ENCODE peak calls at places on chromosomes 11 and 22, in ten cellular contexts. H is AG10803, A is activated B cell treated with CpG ODN at 0.5 μM for 24 hours, L is lower leg skin, Q is A549, U is NB4, G is astrocyte of the cerebellum, K is uterus, W is right lobe of liver, J is GM12865. D is an unnamed sample.

GRCh38 chr11:28910926-28911325 is 802.7 kb downstream of the METTL15 start:
- DNase-seq in H (peak), A (no peak), W (no peak), K (no peak), L (no peak), J (no peak), Q (no peak), G (no peak), U (no peak), D (no peak)

GRCh38 chr11:59787255-59787588 is 23.4 kb downstream of the MRPL16 start:
- DNase-seq in W (no peak), J (no peak), G (no peak), U (no peak), L (no peak), A (no peak), H (no peak), K (no peak), Q (no peak), D (no peak)

GRCh38 chr22:22902247-22902962 is 14.8 kb downstream of the IGLL5 start:
- DNase-seq in W (no peak), H (no peak), G (no peak), L (no peak), U (no peak), Q (no peak), J (no peak), A (no peak), K (no peak), D (no peak)

GRCh38 chr11:19355601-19356000 is 114.9 kb upstream of the E2F8 start:
- DNase-seq in L (no peak), U (no peak), J (no peak), G (no peak), Q (no peak), W (no peak), K (no peak), A (no peak), H (no peak), D (no peak)

GRCh38 chr11:22763166-22763565 is 66.4 kb downstream of the SVIP start:
- DNase-seq in G (no peak), K (no peak), J (no peak), U (no peak), Q (no peak), H (no peak), L (no peak), W (no peak), A (no peak), D (no peak)

GRCh38 chr11:125593113-125593761 is 585 bp downstream of the STT3A start:
- DNase-seq in H (peak), U (no peak), W (no peak), A (no peak), G (no peak), K (no peak), J (peak), Q (peak), L (no peak), D (no peak)

GRCh38 chr11:128692750-128693578 is 908 bp upstream of the FLI1 start:
- DNase-seq in W (peak), J (peak), A (peak), K (no peak), L (no peak), H (peak), G (no peak), Q (no peak), U (peak), D (no peak)

GRCh38 chr22:23849009-23850006 is 8.4 kb upstream of the SLC2A11 start:
- DNase-seq in H (peak), A (peak), K (peak), L (peak), J (peak), G (no peak), Q (peak), W (peak), U (peak), D (peak)

GRCh38 chr11:80103149-80103859 is 662.5 kb upstream of the TENM4 start:
- DNase-seq in J (no peak), L (no peak), W (no peak), Q (no peak), H (peak), G (peak), U (no peak), A (no peak), K (no peak), D (no peak)

GRCh38 chr22:32985899-32986772 is 72.0 kb downstream of the SYN3 start:
- DNase-seq in L (peak), A (no peak), U (peak), K (peak), W (peak), Q (peak), H (peak), G (peak), J (peak), D (peak)

GRCh38 chr11:63961608-63962412 is 12.6 kb upstream of the COX8A start:
- DNase-seq in Q (no peak), U (peak), W (no peak), H (peak), A (no peak), L (peak), K (no peak), G (no peak), J (no peak), D (no peak)

DNA sequence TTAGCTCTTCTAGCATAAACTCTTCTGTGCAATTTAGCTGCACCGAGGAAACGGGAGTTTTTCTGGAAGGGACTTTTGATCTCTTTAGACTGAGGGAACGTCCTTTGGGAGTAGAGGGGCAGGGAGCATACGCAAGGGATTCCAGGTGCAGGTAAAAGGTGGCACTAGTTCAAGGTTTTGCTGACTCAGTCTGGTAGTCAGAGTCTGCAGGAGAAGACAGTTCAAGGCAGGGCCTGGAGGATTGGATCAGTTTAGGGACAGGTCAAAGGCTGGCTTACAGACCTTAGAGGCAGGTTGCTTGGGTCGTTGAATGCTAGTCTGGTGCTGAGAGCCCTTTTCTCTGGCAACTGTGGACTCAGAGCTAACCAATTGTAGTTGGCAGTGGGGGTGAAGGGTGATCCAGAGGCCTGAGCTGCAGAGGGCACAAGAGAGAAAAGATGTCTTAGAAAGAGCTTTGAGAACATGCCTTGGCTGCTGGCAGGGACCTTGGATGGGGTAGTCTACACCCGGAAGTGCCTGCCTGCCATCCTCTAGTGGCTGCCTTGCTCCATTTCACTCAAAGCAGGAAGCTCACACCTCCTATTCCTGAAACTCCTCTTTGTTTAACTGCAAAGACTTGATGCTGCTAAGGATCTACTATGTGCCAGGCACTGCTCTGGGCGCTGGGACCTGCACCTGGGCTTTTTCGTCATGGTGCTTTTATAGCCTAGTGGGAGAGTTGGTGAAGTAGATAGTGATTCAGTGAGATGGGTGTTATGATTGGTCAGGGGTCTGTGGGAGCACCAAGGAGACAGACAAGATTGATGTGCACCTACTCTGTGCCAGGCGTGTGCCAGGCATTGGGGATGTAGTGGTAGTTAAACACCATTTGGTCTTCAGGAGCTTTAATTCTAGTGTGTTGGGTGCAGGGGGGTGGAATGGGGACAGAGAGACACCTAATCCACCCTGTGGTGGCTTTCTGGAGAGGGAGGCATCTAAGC is 17.1 kb downstream of the MIAT start:
- DNase-seq in L (no peak), H (no peak), K (no peak), A (no peak), W (no peak), J (peak), U (no peak), Q (no peak), G (no peak), D (no peak)
- TF ChIP-seq CTCF in L (no peak), H (no peak), K (no peak), A (no peak), W (no peak), J (peak), U (no peak), Q (no peak), G (no peak), D (no peak)

DNA sequence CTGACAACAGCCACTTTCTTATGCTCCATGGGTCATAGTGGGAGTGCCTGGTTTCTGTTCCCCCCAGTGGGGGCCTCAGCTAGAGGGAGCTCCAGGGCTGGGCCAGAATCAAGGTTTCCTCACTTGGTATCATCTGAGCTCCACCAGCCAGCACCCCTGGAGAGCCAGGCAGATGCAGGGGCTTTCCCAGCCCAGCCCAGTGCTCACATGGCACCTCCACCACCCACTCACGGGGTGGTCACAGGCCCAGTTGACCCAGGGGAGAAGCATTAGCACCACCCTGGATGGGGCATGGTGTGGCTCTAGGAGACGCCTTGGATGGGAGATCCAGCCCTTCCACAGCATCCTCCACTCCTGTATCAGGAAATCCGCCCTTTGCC is 24.1 kb upstream of the WNT7B start:
- DNase-seq in H (no peak), L (no peak), W (no peak), Q (no peak), A (no peak), J (no peak), G (no peak), K (no peak), U (peak), D (no peak)
- TF ChIP-seq CTCF in H (peak), L (no peak), W (no peak), Q (no peak), A (no peak), J (no peak), G (peak), K (no peak), U (peak), D (no peak)

GRCh38 chr11:9606799-9607510 is 33.5 kb downstream of the WEE1 start:
- DNase-seq in L (no peak), K (no peak), W (no peak), U (no peak), Q (no peak), A (no peak), H (no peak), J (no peak), G (no peak), D (no peak)
- TF ChIP-seq CTCF in L (no peak), K (no peak), W (no peak), U (no peak), Q (peak), A (no peak), H (no peak), J (no peak), G (no peak), D (no peak)

GRCh38 chr22:50246242-50247175 is 1.7 kb upstream of the TUBGCP6 start:
- DNase-seq in H (no peak), K (no peak), A (no peak), G (no peak), Q (peak), U (no peak), L (no peak), J (no peak), W (no peak), D (no peak)
- TF ChIP-seq CTCF in H (peak), K (no peak), A (no peak), G (no peak), Q (no peak), U (no peak), L (no peak), J (no peak), W (no peak), D (no peak)

GRCh38 chr22:49951678-49951985 is 8.9 kb upstream of the PIM3 start:
- DNase-seq in W (no peak), H (no peak), L (no peak), J (no peak), U (no peak), A (no peak), Q (no peak), G (no peak), K (no peak), D (no peak)
- TF ChIP-seq CTCF in W (no peak), H (no peak), L (no peak), J (no peak), U (no peak), A (no peak), Q (no peak), G (no peak), K (no peak), D (no peak)

GRCh38 chr11:102451041-102451692 is 1.4 kb downstream of the TMEM123 start:
- DNase-seq in K (no peak), Q (no peak), H (no peak), J (no peak), U (no peak), A (no peak), G (no peak), L (no peak), W (no peak), D (no peak)

GRCh38 chr11:102452461-102453285 is at the start of gene TMEM123:
- DNase-seq in K (peak), Q (peak), L (peak), W (peak), J (peak), G (no peak), U (peak), A (peak), H (peak), D (peak)

GRCh38 chr11:102449651-102450570 is 2.7 kb downstream of the TMEM123 start:
- DNase-seq in Q (no peak), U (no peak), W (no peak), H (no peak), L (no peak), K (no peak), A (no peak), G (no peak), J (no peak), D (no peak)

GRCh38 chr11:102453286-102453797 is 777 bp upstream of the TMEM123 start:
- DNase-seq in U (no peak), W (peak), G (no peak), Q (no peak), L (peak), K (peak), H (no peak), J (no peak), A (no peak), D (no peak)

GRCh38 chr11:102451693-102452460 is 688 bp downstream of the TMEM123 start:
- DNase-seq in A (peak), K (peak), G (no peak), Q (peak), H (peak), W (peak), L (peak), U (peak), J (peak), D (peak)
- TF ChIP-seq CTCF in A (no peak), K (no peak), G (peak), Q (no peak), H (peak), W (no peak), L (no peak), U (peak), J (peak), D (no peak)

GRCh38 chr22:25779426-25779825 is 37.4 kb downstream of the MYO18B start:
- DNase-seq in H (no peak), U (no peak), A (no peak), Q (no peak), J (no peak), L (no peak), G (no peak), W (no peak), K (no peak), D (no peak)

GRCh38 chr22:25779890-25780289 is 37.9 kb downstream of the MYO18B start:
- DNase-seq in J (no peak), H (no peak), G (no peak), A (no peak), L (no peak), Q (no peak), K (no peak), U (no peak), W (no peak), D (no peak)

GRCh38 chr22:25775501-25775900 is 33.5 kb downstream of the MYO18B start:
- DNase-seq in W (no peak), U (no peak), K (no peak), J (no peak), L (no peak), A (no peak), H (peak), Q (no peak), G (no peak), D (no peak)

GRCh38 chr22:25777411-25777810 is 35.4 kb downstream of the MYO18B start:
- DNase-seq in Q (no peak), W (no peak), K (no peak), A (no peak), U (no peak), H (no peak), J (no peak), G (no peak), L (no peak), D (no peak)

GRCh38 chr22:25777870-25778269 is 35.9 kb downstream of the MYO18B start:
- DNase-seq in U (peak), A (no peak), J (peak), Q (peak), W (no peak), H (peak), K (no peak), G (peak), L (no peak), D (no peak)
- TF ChIP-seq CTCF in U (peak), A (no peak), J (no peak), Q (peak), W (no peak), H (peak), K (no peak), G (peak), L (no peak), D (peak)

GRCh38 chr22:41351011-41351410 is 30.7 kb upstream of the TEF start:
- DNase-seq in H (no peak), J (no peak), W (no peak), Q (no peak), L (no peak), U (no peak), K (no peak), A (no peak), G (no peak), D (no peak)
- TF ChIP-seq CTCF in H (no peak), J (no peak), W (no peak), Q (no peak), L (no peak), U (no peak), K (no peak), A (no peak), G (no peak), D (no peak)

GRCh38 chr11:69892986-69893555 is 73.9 kb upstream of the FGF3 start:
- DNase-seq in U (no peak), A (no peak), G (no peak), K (no peak), J (no peak), L (no peak), W (no peak), Q (no peak), H (no peak), D (no peak)
- TF ChIP-seq CTCF in U (no peak), A (no peak), G (no peak), K (no peak), J (no peak), L (no peak), W (no peak), Q (no peak), H (no peak), D (no peak)

GRCh38 chr22:39013923-39014722 is at the start of gene APOBEC3C:
- DNase-seq in L (peak), J (peak), G (peak), A (peak), W (peak), Q (peak), U (peak), K (peak), H (peak), D (peak)
- TF ChIP-seq CTCF in L (no peak), J (no peak), G (no peak), A (no peak), W (no peak), Q (no peak), U (no peak), K (no peak), H (no peak), D (no peak)